ENCODE peak calls at places on chromosomes 16 and 17, in four cellular contexts. One of them, this sample, is unnamed.

GRCh38 chr17:6027342-6028024 is 42.7 kb upstream of the WSCD1 start:
- DNase-seq in brain microvascular endothelial cell: no peak
- DNase-seq in bronchial epithelial cell: no peak
- DNase-seq in stimulated activated CD4-positive, alpha-beta T cell treated with anti-CD3 and anti-CD28 coated beads, Interleukin-1b, Interleukin-23, amount 100 ng/mL, for 48 hours: no peak
- DNase-seq in this sample: no peak

GRCh38 chr17:39774043-39774442 is 36.3 kb downstream of the GRB7 start:
- DNase-seq in brain microvascular endothelial cell: no peak
- DNase-seq in bronchial epithelial cell: peak
- DNase-seq in stimulated activated CD4-positive, alpha-beta T cell treated with anti-CD3 and anti-CD28 coated beads, Interleukin-1b, Interleukin-23, amount 100 ng/mL, for 48 hours: no peak
- DNase-seq in this sample: no peak

GRCh38 chr16:85057212-85057889 is 29.8 kb downstream of the KIAA0513 start:
- DNase-seq in brain microvascular endothelial cell: no peak
- DNase-seq in bronchial epithelial cell: no peak
- DNase-seq in stimulated activated CD4-positive, alpha-beta T cell treated with anti-CD3 and anti-CD28 coated beads, Interleukin-1b, Interleukin-23, amount 100 ng/mL, for 48 hours: peak
- DNase-seq in this sample: no peak

GRCh38 chr17:70053241-70054234 is 21.5 kb upstream of the KCNJ16 start:
- DNase-seq in brain microvascular endothelial cell: no peak
- DNase-seq in bronchial epithelial cell: no peak
- DNase-seq in stimulated activated CD4-positive, alpha-beta T cell treated with anti-CD3 and anti-CD28 coated beads, Interleukin-1b, Interleukin-23, amount 100 ng/mL, for 48 hours: no peak
- DNase-seq in this sample: peak

GRCh38 chr16:11679941-11680911 is 12.0 kb downstream of the SNN start:
- DNase-seq in brain microvascular endothelial cell: no peak
- DNase-seq in bronchial epithelial cell: no peak
- DNase-seq in stimulated activated CD4-positive, alpha-beta T cell treated with anti-CD3 and anti-CD28 coated beads, Interleukin-1b, Interleukin-23, amount 100 ng/mL, for 48 hours: no peak
- DNase-seq in this sample: no peak

GRCh38 chr16:85239871-85240270 is 127.6 kb upstream of the CIBAR2 start:
- DNase-seq in brain microvascular endothelial cell: no peak
- DNase-seq in bronchial epithelial cell: no peak
- DNase-seq in stimulated activated CD4-positive, alpha-beta T cell treated with anti-CD3 and anti-CD28 coated beads, Interleukin-1b, Interleukin-23, amount 100 ng/mL, for 48 hours: no peak
- DNase-seq in this sample: no peak

GRCh38 chr17:80348551-80349436 is 66.2 kb upstream of the ENDOV start:
- DNase-seq in brain microvascular endothelial cell: no peak
- DNase-seq in bronchial epithelial cell: no peak
- DNase-seq in stimulated activated CD4-positive, alpha-beta T cell treated with anti-CD3 and anti-CD28 coated beads, Interleukin-1b, Interleukin-23, amount 100 ng/mL, for 48 hours: no peak
- DNase-seq in this sample: peak

GRCh38 chr17:39688475-39688835 is 598 bp upstream of the PGAP3 start:
- DNase-seq in brain microvascular endothelial cell: no peak
- DNase-seq in bronchial epithelial cell: no peak
- DNase-seq in stimulated activated CD4-positive, alpha-beta T cell treated with anti-CD3 and anti-CD28 coated beads, Interleukin-1b, Interleukin-23, amount 100 ng/mL, for 48 hours: no peak
- DNase-seq in this sample: peak

GRCh38 chr16:87541004-87541881 is 48.4 kb upstream of the ZCCHC14 start:
- DNase-seq in brain microvascular endothelial cell: peak
- DNase-seq in bronchial epithelial cell: peak
- DNase-seq in stimulated activated CD4-positive, alpha-beta T cell treated with anti-CD3 and anti-CD28 coated beads, Interleukin-1b, Interleukin-23, amount 100 ng/mL, for 48 hours: no peak
- DNase-seq in this sample: peak

GRCh38 chr16:11082108-11082859 is 137.9 kb downstream of the CLEC16A start:
- DNase-seq in brain microvascular endothelial cell: no peak
- DNase-seq in bronchial epithelial cell: no peak
- DNase-seq in stimulated activated CD4-positive, alpha-beta T cell treated with anti-CD3 and anti-CD28 coated beads, Interleukin-1b, Interleukin-23, amount 100 ng/mL, for 48 hours: no peak
- DNase-seq in this sample: no peak

GRCh38 chr16:17372383-17372782 is 98.4 kb downstream of the XYLT1 start:
- DNase-seq in brain microvascular endothelial cell: no peak
- DNase-seq in bronchial epithelial cell: no peak
- DNase-seq in stimulated activated CD4-positive, alpha-beta T cell treated with anti-CD3 and anti-CD28 coated beads, Interleukin-1b, Interleukin-23, amount 100 ng/mL, for 48 hours: no peak
- DNase-seq in this sample: peak

GRCh38 chr17:8623591-8623990 is 6.9 kb downstream of the MYH10 start:
- DNase-seq in brain microvascular endothelial cell: peak
- DNase-seq in bronchial epithelial cell: no peak
- DNase-seq in stimulated activated CD4-positive, alpha-beta T cell treated with anti-CD3 and anti-CD28 coated beads, Interleukin-1b, Interleukin-23, amount 100 ng/mL, for 48 hours: no peak
- DNase-seq in this sample: peak

GRCh38 chr16:73172621-73173312 is 124.8 kb upstream of the ZFHX3 start:
- DNase-seq in brain microvascular endothelial cell: peak
- DNase-seq in bronchial epithelial cell: peak
- DNase-seq in stimulated activated CD4-positive, alpha-beta T cell treated with anti-CD3 and anti-CD28 coated beads, Interleukin-1b, Interleukin-23, amount 100 ng/mL, for 48 hours: no peak
- DNase-seq in this sample: peak

GRCh38 chr17:47719411-47720152 is 13.5 kb upstream of the TBX21 start:
- DNase-seq in brain microvascular endothelial cell: peak
- DNase-seq in bronchial epithelial cell: peak
- DNase-seq in stimulated activated CD4-positive, alpha-beta T cell treated with anti-CD3 and anti-CD28 coated beads, Interleukin-1b, Interleukin-23, amount 100 ng/mL, for 48 hours: peak
- DNase-seq in this sample: peak

GRCh38 chr16:30893082-30893743 is 664 bp downstream of the BCL7C start:
- DNase-seq in brain microvascular endothelial cell: no peak
- DNase-seq in bronchial epithelial cell: no peak
- DNase-seq in stimulated activated CD4-positive, alpha-beta T cell treated with anti-CD3 and anti-CD28 coated beads, Interleukin-1b, Interleukin-23, amount 100 ng/mL, for 48 hours: peak
- DNase-seq in this sample: no peak

GRCh38 chr16:1950047-1950446 is 4.4 kb downstream of the RPL3L start:
- DNase-seq in brain microvascular endothelial cell: no peak
- DNase-seq in bronchial epithelial cell: peak
- DNase-seq in stimulated activated CD4-positive, alpha-beta T cell treated with anti-CD3 and anti-CD28 coated beads, Interleukin-1b, Interleukin-23, amount 100 ng/mL, for 48 hours: no peak
- DNase-seq in this sample: no peak

GRCh38 chr16:26195225-26195624 is 503.5 kb downstream of the HS3ST4 start:
- DNase-seq in brain microvascular endothelial cell: no peak
- DNase-seq in bronchial epithelial cell: no peak
- DNase-seq in stimulated activated CD4-positive, alpha-beta T cell treated with anti-CD3 and anti-CD28 coated beads, Interleukin-1b, Interleukin-23, amount 100 ng/mL, for 48 hours: no peak
- DNase-seq in this sample: no peak

GRCh38 chr16:57299009-57299718 is 14.7 kb upstream of the PLLP start:
- DNase-seq in brain microvascular endothelial cell: peak
- DNase-seq in bronchial epithelial cell: peak
- DNase-seq in stimulated activated CD4-positive, alpha-beta T cell treated with anti-CD3 and anti-CD28 coated beads, Interleukin-1b, Interleukin-23, amount 100 ng/mL, for 48 hours: no peak
- DNase-seq in this sample: no peak

GRCh38 chr17:51683291-51683690 is 422.9 kb downstream of the UTP18 start:
- DNase-seq in brain microvascular endothelial cell: no peak
- DNase-seq in bronchial epithelial cell: no peak
- DNase-seq in stimulated activated CD4-positive, alpha-beta T cell treated with anti-CD3 and anti-CD28 coated beads, Interleukin-1b, Interleukin-23, amount 100 ng/mL, for 48 hours: no peak
- DNase-seq in this sample: no peak

GRCh38 chr17:15092762-15093161 is 172.4 kb downstream of the PMP22 start:
- DNase-seq in brain microvascular endothelial cell: peak
- DNase-seq in bronchial epithelial cell: peak
- DNase-seq in stimulated activated CD4-positive, alpha-beta T cell treated with anti-CD3 and anti-CD28 coated beads, Interleukin-1b, Interleukin-23, amount 100 ng/mL, for 48 hours: no peak
- DNase-seq in this sample: peak

GRCh38 chr17:41530062-41531048 is 2.2 kb upstream of the KRT19 start:
- DNase-seq in brain microvascular endothelial cell: peak
- DNase-seq in bronchial epithelial cell: peak
- DNase-seq in stimulated activated CD4-positive, alpha-beta T cell treated with anti-CD3 and anti-CD28 coated beads, Interleukin-1b, Interleukin-23, amount 100 ng/mL, for 48 hours: no peak
- DNase-seq in this sample: peak

GRCh38 chr17:63993368-63993990 is 4.7 kb upstream of the PRR29 start:
- DNase-seq in brain microvascular endothelial cell: no peak
- DNase-seq in bronchial epithelial cell: no peak
- DNase-seq in stimulated activated CD4-positive, alpha-beta T cell treated with anti-CD3 and anti-CD28 coated beads, Interleukin-1b, Interleukin-23, amount 100 ng/mL, for 48 hours: no peak
- DNase-seq in this sample: no peak

GRCh38 chr17:32875904-32876413 is 965 bp downstream of the MYO1D start:
- DNase-seq in brain microvascular endothelial cell: peak
- DNase-seq in bronchial epithelial cell: no peak
- DNase-seq in stimulated activated CD4-positive, alpha-beta T cell treated with anti-CD3 and anti-CD28 coated beads, Interleukin-1b, Interleukin-23, amount 100 ng/mL, for 48 hours: no peak
- DNase-seq in this sample: peak

GRCh38 chr16:70701036-70701435 is 15.2 kb upstream of the MTSS2 start:
- DNase-seq in brain microvascular endothelial cell: no peak
- DNase-seq in bronchial epithelial cell: no peak
- DNase-seq in stimulated activated CD4-positive, alpha-beta T cell treated with anti-CD3 and anti-CD28 coated beads, Interleukin-1b, Interleukin-23, amount 100 ng/mL, for 48 hours: no peak
- DNase-seq in this sample: no peak

GRCh38 chr16:23941963-23942564 is 106.3 kb downstream of the PRKCB start:
- DNase-seq in brain microvascular endothelial cell: no peak
- DNase-seq in bronchial epithelial cell: no peak
- DNase-seq in stimulated activated CD4-positive, alpha-beta T cell treated with anti-CD3 and anti-CD28 coated beads, Interleukin-1b, Interleukin-23, amount 100 ng/mL, for 48 hours: no peak
- DNase-seq in this sample: no peak

GRCh38 chr17:8126306-8127066 is 2.6 kb upstream of the HES7 start:
- DNase-seq in brain microvascular endothelial cell: no peak
- DNase-seq in bronchial epithelial cell: peak
- DNase-seq in stimulated activated CD4-positive, alpha-beta T cell treated with anti-CD3 and anti-CD28 coated beads, Interleukin-1b, Interleukin-23, amount 100 ng/mL, for 48 hours: no peak
- DNase-seq in this sample: peak

GRCh38 chr17:52762147-52762793 is 603.8 kb upstream of the CA10 start:
- DNase-seq in brain microvascular endothelial cell: no peak
- DNase-seq in bronchial epithelial cell: no peak
- DNase-seq in stimulated activated CD4-positive, alpha-beta T cell treated with anti-CD3 and anti-CD28 coated beads, Interleukin-1b, Interleukin-23, amount 100 ng/mL, for 48 hours: no peak
- DNase-seq in this sample: no peak

GRCh38 chr17:42365136-42365535 is 23.1 kb downstream of the STAT3 start:
- DNase-seq in brain microvascular endothelial cell: peak
- DNase-seq in bronchial epithelial cell: no peak
- DNase-seq in stimulated activated CD4-positive, alpha-beta T cell treated with anti-CD3 and anti-CD28 coated beads, Interleukin-1b, Interleukin-23, amount 100 ng/mL, for 48 hours: no peak
- DNase-seq in this sample: peak

GRCh38 chr17:10162034-10162433 is 36.4 kb downstream of the GAS7 start:
- DNase-seq in brain microvascular endothelial cell: no peak
- DNase-seq in bronchial epithelial cell: no peak
- DNase-seq in stimulated activated CD4-positive, alpha-beta T cell treated with anti-CD3 and anti-CD28 coated beads, Interleukin-1b, Interleukin-23, amount 100 ng/mL, for 48 hours: no peak
- DNase-seq in this sample: peak

GRCh38 chr16:85750827-85751641 is at the start of gene C16orf74:
- DNase-seq in brain microvascular endothelial cell: no peak
- DNase-seq in bronchial epithelial cell: peak
- DNase-seq in stimulated activated CD4-positive, alpha-beta T cell treated with anti-CD3 and anti-CD28 coated beads, Interleukin-1b, Interleukin-23, amount 100 ng/mL, for 48 hours: no peak
- DNase-seq in this sample: peak

GRCh38 chr16:84740596-84741071 is 40.8 kb downstream of the USP10 start:
- DNase-seq in brain microvascular endothelial cell: no peak
- DNase-seq in bronchial epithelial cell: no peak
- DNase-seq in stimulated activated CD4-positive, alpha-beta T cell treated with anti-CD3 and anti-CD28 coated beads, Interleukin-1b, Interleukin-23, amount 100 ng/mL, for 48 hours: no peak
- DNase-seq in this sample: no peak

GRCh38 chr17:62703776-62704380 is 76.4 kb downstream of the MRC2 start:
- DNase-seq in brain microvascular endothelial cell: no peak
- DNase-seq in bronchial epithelial cell: peak
- DNase-seq in stimulated activated CD4-positive, alpha-beta T cell treated with anti-CD3 and anti-CD28 coated beads, Interleukin-1b, Interleukin-23, amount 100 ng/mL, for 48 hours: peak
- DNase-seq in this sample: peak

GRCh38 chr16:51337662-51338061 is 186.6 kb upstream of the SALL1 start:
- DNase-seq in brain microvascular endothelial cell: no peak
- DNase-seq in bronchial epithelial cell: no peak
- DNase-seq in stimulated activated CD4-positive, alpha-beta T cell treated with anti-CD3 and anti-CD28 coated beads, Interleukin-1b, Interleukin-23, amount 100 ng/mL, for 48 hours: no peak
- DNase-seq in this sample: no peak

GRCh38 chr17:3986270-3986938 is 22.2 kb upstream of the ATP2A3 start:
- DNase-seq in brain microvascular endothelial cell: no peak
- DNase-seq in bronchial epithelial cell: peak
- DNase-seq in stimulated activated CD4-positive, alpha-beta T cell treated with anti-CD3 and anti-CD28 coated beads, Interleukin-1b, Interleukin-23, amount 100 ng/mL, for 48 hours: no peak
- DNase-seq in this sample: peak

GRCh38 chr16:65178151-65178550 is 56.3 kb upstream of the CDH11 start:
- DNase-seq in brain microvascular endothelial cell: peak
- DNase-seq in bronchial epithelial cell: peak
- DNase-seq in stimulated activated CD4-positive, alpha-beta T cell treated with anti-CD3 and anti-CD28 coated beads, Interleukin-1b, Interleukin-23, amount 100 ng/mL, for 48 hours: no peak
- DNase-seq in this sample: peak

GRCh38 chr17:29565643-29566472 is 979 bp downstream of the ABHD15 start:
- DNase-seq in brain microvascular endothelial cell: no peak
- DNase-seq in bronchial epithelial cell: peak
- DNase-seq in stimulated activated CD4-positive, alpha-beta T cell treated with anti-CD3 and anti-CD28 coated beads, Interleukin-1b, Interleukin-23, amount 100 ng/mL, for 48 hours: peak
- DNase-seq in this sample: no peak

GRCh38 chr17:50950002-50950877 is 84.1 kb upstream of the TOB1 start:
- DNase-seq in brain microvascular endothelial cell: peak
- DNase-seq in bronchial epithelial cell: peak
- DNase-seq in stimulated activated CD4-positive, alpha-beta T cell treated with anti-CD3 and anti-CD28 coated beads, Interleukin-1b, Interleukin-23, amount 100 ng/mL, for 48 hours: peak
- DNase-seq in this sample: peak

GRCh38 chr16:30658731-30659506 is 688 bp downstream of the FBRS start:
- DNase-seq in brain microvascular endothelial cell: peak
- DNase-seq in bronchial epithelial cell: peak
- DNase-seq in stimulated activated CD4-positive, alpha-beta T cell treated with anti-CD3 and anti-CD28 coated beads, Interleukin-1b, Interleukin-23, amount 100 ng/mL, for 48 hours: no peak
- DNase-seq in this sample: peak

This sample was measured in choroid plexus epithelial cell.